ENCODE peak calls at places on chromosomes 5 and 9, in six cellular contexts. H is GM23248, J is neural progenitor cell, T is PC-3, F is Karpas-422, S is IMR-90. D is an unnamed sample.

GRCh38 chr9:129550199-129550839 is 70.6 kb downstream of the C9orf50 start:
- DNase-seq in J (peak; percentile 82), S (peak; percentile 70), H (peak; percentile 90), T (peak; percentile 42), F (no peak), D (peak; percentile 94)

GRCh38 chr5:16057277-16057676 is 122.3 kb downstream of the MARCHF11 start:
- DNase-seq in F (no peak), S (no peak), H (peak; percentile 5), T (no peak), J (no peak), D (peak; percentile 12)

GRCh38 chr5:99022250-99022649 is 93.4 kb upstream of the CHD1 start:
- DNase-seq in T (no peak), H (no peak), J (no peak), S (no peak), F (no peak), D (no peak)

GRCh38 chr5:56100429-56101176 is 105.8 kb upstream of the IL6ST start:
- DNase-seq in T (no peak), H (no peak), S (no peak), J (no peak), F (no peak), D (no peak)

GRCh38 chr9:108864446-108864845 is 2.4 kb downstream of the ACTL7A start:
- DNase-seq in H (no peak), T (no peak), F (no peak), S (no peak), J (peak; percentile 8), D (no peak)

GRCh38 chr5:127029513-127030258 is 672 bp downstream of the MARCHF3 start:
- DNase-seq in T (peak; percentile 85), F (peak; percentile 72), J (peak; percentile 74), S (peak; percentile 65), H (peak; percentile 85), D (peak; percentile 77)

GRCh38 chr5:102324714-102325113 is 28.6 kb upstream of the SLCO4C1 start:
- DNase-seq in S (no peak), F (no peak), T (no peak), H (no peak), J (no peak), D (peak; percentile 17)

GRCh38 chr9:74672237-74672636 is 175.1 kb downstream of the RORB start:
- DNase-seq in F (no peak), H (no peak), J (no peak), S (no peak), T (no peak), D (no peak)

GRCh38 chr5:56273376-56274005 is 40.4 kb upstream of the ANKRD55 start:
- DNase-seq in F (no peak), J (no peak), S (no peak), H (no peak), T (no peak), D (no peak)

GRCh38 chr9:99818439-99818992 is 3.2 kb upstream of the NR4A3 start:
- DNase-seq in F (no peak), T (no peak), H (peak; percentile 17), J (peak; percentile 59), S (no peak), D (peak; percentile 42)

DNA sequence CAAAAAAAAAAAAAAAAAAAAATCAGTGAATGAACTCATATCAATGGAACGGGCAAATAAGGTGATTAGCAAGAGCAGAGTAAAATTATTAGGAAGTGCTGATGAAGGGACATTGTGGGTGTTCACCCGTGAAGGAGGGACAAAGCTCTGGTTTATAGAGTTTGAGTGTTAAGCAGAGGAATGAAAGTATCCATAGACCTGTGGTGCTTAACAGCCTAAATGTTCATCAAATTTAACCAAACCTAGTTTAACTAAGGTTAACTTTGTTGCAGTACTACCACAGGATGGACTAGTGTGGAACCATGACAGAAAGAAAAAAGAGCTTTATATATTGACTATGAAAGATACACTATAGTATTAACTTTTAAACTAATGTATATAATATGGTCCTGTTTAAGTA is 44.1 kb upstream of the TNFAIP8 start:
- DNase-seq in H (no peak), F (no peak), J (no peak), S (no peak), T (no peak), D (no peak)
- H3K4me1 ChIP-seq in H (peaks cover 7% of the 10 kb centered on the region), F (peaks cover 84% of the 10 kb centered on the region), J (no peaks in the 10 kb centered on the region), S (peaks cover 11% of the 10 kb centered on the region), T (no peaks in the 10 kb centered on the region), D (peaks cover 15% of the 10 kb centered on the region)

GRCh38 chr9:131270171-131271015 is 5.9 kb downstream of the FAM78A start:
- DNase-seq in T (no peak), S (no peak), F (peak; percentile 73), H (no peak), J (no peak), D (no peak)

GRCh38 chr9:131272212-131272611 is 4.1 kb downstream of the FAM78A start:
- DNase-seq in J (no peak), T (no peak), H (no peak), F (no peak), S (no peak), D (no peak)

GRCh38 chr9:131273146-131273545 is 3.2 kb downstream of the FAM78A start:
- DNase-seq in H (no peak), J (no peak), T (no peak), F (no peak), S (no peak), D (no peak)

GRCh38 chr9:131273791-131274673 is 2.3 kb downstream of the FAM78A start:
- DNase-seq in S (no peak), H (no peak), T (no peak), F (peak; percentile 72), J (no peak), D (peak; percentile 59)

GRCh38 chr9:131271506-131271931 is 4.8 kb downstream of the FAM78A start:
- DNase-seq in F (no peak), H (no peak), S (no peak), T (no peak), J (no peak), D (no peak)
- H3K4me3 ChIP-seq in F (peak overlapping the region; percentile 46), H (no peak overlapping the region), S (no peak overlapping the region), T (no peak overlapping the region), J (no peak overlapping the region), D (no peak overlapping the region)

GRCh38 chr5:164357405-164358033 is 852.1 kb downstream of the MAT2B start:
- DNase-seq in F (no peak), S (no peak), J (no peak), H (no peak), T (no peak), D (no peak)
- H3K9ac ChIP-seq in F (no peak overlapping the region), S (no peak overlapping the region), J (no peak overlapping the region), H (no peak overlapping the region), T (no peak overlapping the region), D (no peak overlapping the region)

DNA sequence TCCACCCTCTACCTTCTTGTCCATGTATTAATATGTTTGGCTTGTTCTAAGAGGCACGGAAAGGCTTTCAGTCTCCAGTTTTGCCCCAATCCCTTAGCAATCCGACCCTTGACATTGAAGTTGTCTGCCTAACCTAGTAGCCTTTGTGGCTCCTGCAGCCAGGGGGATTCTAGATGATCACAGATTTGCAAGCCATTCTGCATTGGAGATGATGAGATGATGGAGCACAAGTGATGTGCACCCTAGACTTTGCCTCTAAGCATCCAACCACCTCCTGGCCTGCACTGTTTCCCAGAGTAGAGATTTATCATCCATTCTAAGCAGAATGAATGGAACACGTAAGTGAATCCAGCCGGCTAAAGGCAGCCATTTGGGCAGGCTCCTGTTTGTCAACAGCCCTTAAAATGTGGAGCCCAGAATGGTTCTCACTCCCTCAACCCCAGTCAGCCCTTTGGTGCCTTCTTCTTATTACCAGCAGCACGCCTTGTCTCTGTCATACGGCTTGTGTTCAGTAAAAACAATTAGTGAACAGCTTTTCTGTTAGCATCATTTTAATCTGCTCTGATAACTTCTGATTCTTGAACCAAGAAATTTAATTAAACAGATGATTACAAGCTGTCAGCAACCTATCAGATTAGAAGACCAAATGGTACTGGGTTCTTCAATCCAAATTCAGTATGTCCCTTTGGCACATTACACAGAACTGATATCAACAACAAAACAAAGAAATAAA is 5.7 kb upstream of the TRAF1 start:
- DNase-seq in F (peak; percentile 69), S (no peak), H (no peak), J (no peak), T (no peak), D (no peak)
- H3K4me1 ChIP-seq in F (peaks cover 92% of the 10 kb centered on the region), S (peaks cover 33% of the 10 kb centered on the region), H (peaks cover 45% of the 10 kb centered on the region), J (peaks cover 4% of the 10 kb centered on the region), T (peaks cover 33% of the 10 kb centered on the region), D (peaks cover 64% of the 10 kb centered on the region)

DNA sequence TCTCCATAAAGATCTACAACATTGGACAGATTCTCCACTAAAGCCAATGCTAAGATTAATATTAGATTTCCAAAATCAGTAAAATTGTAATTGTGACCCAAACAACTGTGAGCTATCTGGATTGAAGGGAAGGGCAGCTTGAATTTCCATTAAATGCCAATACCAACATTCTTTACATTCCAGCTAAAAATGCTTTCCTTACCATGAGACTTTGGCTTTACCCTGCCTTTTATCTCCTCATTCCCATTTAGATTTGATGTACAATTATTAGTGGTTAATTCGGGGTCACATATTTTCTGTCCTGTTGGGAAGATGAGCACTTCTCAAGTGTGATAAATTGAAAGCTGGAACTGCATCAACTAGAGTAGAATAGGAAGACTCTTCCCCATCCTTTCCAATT is 33.2 kb upstream of the MYOT start:
- DNase-seq in H (no peak), J (no peak), F (no peak), T (peak; percentile 36), S (no peak), D (no peak)
- H3K4me3 ChIP-seq in H (no peak overlapping the region), J (no peak overlapping the region), F (no peak overlapping the region), T (no peak overlapping the region), S (no peak overlapping the region), D (no peak overlapping the region)

DNA sequence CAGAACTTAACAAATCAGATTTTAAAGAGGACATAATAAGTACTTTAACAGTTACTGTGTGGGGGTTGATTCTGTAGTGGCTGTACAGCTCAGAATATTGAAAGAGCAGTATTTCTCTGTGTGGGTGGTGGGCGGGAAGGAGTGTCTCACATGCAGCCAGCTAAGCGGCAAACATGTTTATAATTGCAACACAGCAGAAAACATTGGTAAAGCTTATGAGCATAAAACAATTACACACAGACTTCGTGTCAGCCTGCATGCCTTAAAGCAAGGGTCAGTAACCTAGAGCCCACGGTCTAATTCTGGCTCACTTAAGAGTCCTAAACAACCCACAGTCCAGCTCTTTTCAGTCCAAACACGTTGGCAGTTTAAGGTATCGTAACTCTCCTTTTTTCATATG is 24.7 kb upstream of the CSNK1G3 start:
- DNase-seq in H (peak; percentile 82), T (no peak), S (peak; percentile 47), J (no peak), F (no peak), D (peak; percentile 61)
- H3K9ac ChIP-seq in H (peak overlapping the region; percentile 47), T (no peak overlapping the region), S (no peak overlapping the region), J (no peak overlapping the region), F (no peak overlapping the region), D (peak overlapping the region; percentile 61)

GRCh38 chr5:73552642-73553041 is 12.8 kb downstream of the ANKRA2 start:
- DNase-seq in J (no peak), F (no peak), H (no peak), T (peak; percentile 27), S (no peak), D (no peak)

GRCh38 chr5:73544429-73545402 is 20.7 kb downstream of the ANKRA2 start:
- DNase-seq in H (no peak), J (no peak), F (no peak), T (no peak), S (no peak), D (no peak)

GRCh38 chr5:73545403-73545779 is 20.0 kb downstream of the ANKRA2 start:
- DNase-seq in F (no peak), T (no peak), H (no peak), S (no peak), J (no peak), D (no peak)

GRCh38 chr5:73550016-73550415 is 15.4 kb downstream of the ANKRA2 start:
- DNase-seq in T (no peak), H (no peak), J (no peak), F (no peak), S (no peak), D (no peak)
- H3K4me1 ChIP-seq in T (peaks cover 8% of the 10 kb centered on the region), H (no peaks in the 10 kb centered on the region), J (peaks cover 9% of the 10 kb centered on the region), F (no peaks in the 10 kb centered on the region), S (peaks cover 3% of the 10 kb centered on the region), D (no peaks in the 10 kb centered on the region)